ENCODE peak calls at places on chromosomes 4 and X, in eight cellular contexts. I, A, B, D, J, R, Z and W are unnamed samples.

GRCh38 chr4:13733817-13734216 is 106.3 kb upstream of the BOD1L1 start:
- DNase-seq in I (no peak), A (no peak), B (no peak), D (no peak), J (no peak), R (no peak), Z (no peak), W (peak)

GRCh38 chrX:40260123-40260751 is 162.5 kb upstream of the BCOR start:
- DNase-seq in I (no peak), A (no peak), B (no peak), D (no peak), J (no peak), R (no peak), Z (no peak), W (no peak)

GRCh38 chrX:123873956-123874355 is 14.1 kb downstream of the XIAP start:
- DNase-seq in I (no peak), A (no peak), B (no peak), D (no peak), J (no peak), R (no peak), Z (no peak), W (no peak)

GRCh38 chr4:2646386-2647149 is 109.6 kb downstream of the TNIP2 start:
- DNase-seq in I (no peak), A (no peak), B (no peak), D (no peak), J (no peak), R (no peak), Z (no peak), W (no peak)

GRCh38 chr4:106478152-106478551 is 109.6 kb upstream of the GIMD1 start:
- DNase-seq in I (no peak), A (no peak), B (no peak), D (no peak), J (no peak), R (no peak), Z (no peak), W (no peak)

GRCh38 chr4:24070117-24070516 is 180.3 kb upstream of the PPARGC1A start:
- DNase-seq in I (no peak), A (peak), B (no peak), D (no peak), J (peak), R (no peak), Z (no peak), W (peak)

GRCh38 chr4:170414961-170415360 is 325.2 kb upstream of the AADAT start:
- DNase-seq in I (no peak), A (no peak), B (no peak), D (no peak), J (no peak), R (no peak), Z (no peak), W (no peak)

GRCh38 chr4:151315212-151315886 is 10.1 kb downstream of the SH3D19 start:
- DNase-seq in I (no peak), A (no peak), B (no peak), D (no peak), J (no peak), R (no peak), Z (peak), W (no peak)

GRCh38 chrX:129496625-129497024 is 26.7 kb downstream of the SMARCA1 start:
- DNase-seq in I (no peak), A (no peak), B (no peak), D (no peak), J (no peak), R (no peak), Z (no peak), W (no peak)

GRCh38 chrX:101117701-101118100 is 19.7 kb downstream of the CENPI start:
- DNase-seq in I (no peak), A (no peak), B (no peak), D (no peak), J (no peak), R (no peak), Z (no peak), W (no peak)

GRCh38 chr4:35975617-35976355 is 268.5 kb downstream of the ARAP2 start:
- DNase-seq in I (no peak), A (no peak), B (no peak), D (no peak), J (no peak), R (no peak), Z (no peak), W (no peak)

GRCh38 chr4:182752158-182752910 is 164.9 kb downstream of the DCTD start:
- DNase-seq in I (no peak), A (peak), B (no peak), D (peak), J (no peak), R (no peak), Z (no peak), W (no peak)

GRCh38 chr4:118989098-118990080 is 100.7 kb downstream of the SYNPO2 start:
- DNase-seq in I (no peak), A (peak), B (no peak), D (no peak), J (peak), R (peak), Z (no peak), W (peak)

GRCh38 chr4:107036602-107037151 is 564 bp upstream of the DKK2 start:
- DNase-seq in I (no peak), A (no peak), B (no peak), D (peak), J (no peak), R (no peak), Z (no peak), W (no peak)

GRCh38 chr4:1502501-1502886 is 96.3 kb upstream of the NKX1-1 start:
- DNase-seq in I (no peak), A (no peak), B (no peak), D (no peak), J (no peak), R (no peak), Z (no peak), W (no peak)

GRCh38 chrX:78513996-78514745 is 145.0 kb downstream of the RTL3 start:
- DNase-seq in I (no peak), A (no peak), B (no peak), D (peak), J (no peak), R (no peak), Z (no peak), W (no peak)

GRCh38 chr4:76745264-76745663 is 152.7 kb downstream of the SOWAHB start:
- DNase-seq in I (no peak), A (no peak), B (no peak), D (no peak), J (no peak), R (no peak), Z (no peak), W (no peak)

GRCh38 chr4:168634276-168634802 is 137.5 kb downstream of the PALLD start:
- DNase-seq in I (no peak), A (peak), B (no peak), D (peak), J (no peak), R (no peak), Z (no peak), W (no peak)

GRCh38 chr4:38151870-38152269 is 191.7 kb downstream of the PTTG2 start:
- DNase-seq in I (no peak), A (peak), B (no peak), D (no peak), J (no peak), R (no peak), Z (no peak), W (no peak)

GRCh38 chrX:137234651-137235402 is 201.0 kb upstream of the GPR101 start:
- DNase-seq in I (no peak), A (no peak), B (no peak), D (no peak), J (no peak), R (no peak), Z (no peak), W (no peak)
- H3K27ac ChIP-seq in I (no peak), A (no peak), B (no peak), D (no peak), J (no peak), R (no peak), Z (no peak), W (no peak)

GRCh38 chr4:186104114-186104894 is at the start of gene FAM149A:
- DNase-seq in I (no peak), A (no peak), B (no peak), D (peak), J (no peak), R (peak), Z (peak), W (no peak)

GRCh38 chr4:186108391-186108790 is 3.9 kb downstream of the FAM149A start:
- DNase-seq in I (no peak), A (no peak), B (no peak), D (peak), J (no peak), R (no peak), Z (no peak), W (no peak)

GRCh38 chr4:186102931-186103330 is 1.6 kb upstream of the FAM149A start:
- DNase-seq in I (no peak), A (no peak), B (no peak), D (no peak), J (no peak), R (no peak), Z (no peak), W (no peak)

GRCh38 chr4:186104895-186105720 is 604 bp downstream of the FAM149A start:
- DNase-seq in I (no peak), A (no peak), B (no peak), D (peak), J (no peak), R (no peak), Z (no peak), W (no peak)

DNA sequence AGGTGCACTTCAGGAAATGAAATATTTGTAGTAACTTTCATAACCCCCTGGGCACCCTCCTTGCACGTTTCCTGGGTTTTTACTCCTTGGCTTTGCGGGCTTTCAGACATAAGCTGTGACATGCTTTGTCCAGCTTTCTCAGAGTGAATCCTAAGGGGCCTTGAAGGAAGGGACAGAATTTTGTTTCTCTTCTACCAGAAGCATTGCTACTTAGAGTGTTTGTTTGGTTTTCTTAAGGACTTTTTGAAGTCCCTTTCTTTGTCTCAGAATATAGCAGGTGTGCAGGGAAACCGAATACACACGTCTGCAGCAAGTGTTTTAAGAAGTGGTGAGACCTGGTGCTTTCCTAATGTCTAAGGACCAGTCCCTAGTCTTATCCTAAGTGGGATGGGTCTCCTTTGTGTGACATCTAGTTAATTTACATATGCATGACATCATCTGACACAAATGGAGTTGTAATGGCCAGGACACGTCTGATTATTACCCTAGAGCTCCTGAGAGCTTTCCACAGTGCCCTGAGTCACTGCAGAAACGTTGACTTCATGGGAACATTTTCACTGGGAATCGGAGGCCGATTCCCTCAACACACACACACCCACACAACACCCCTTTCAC is 1.3 kb downstream of the FAM149A start:
- DNase-seq in I (no peak), A (no peak), B (no peak), D (peak), J (no peak), R (no peak), Z (no peak), W (peak)
- H3K27ac ChIP-seq in I (peak), A (no peak), B (no peak), D (no peak), J (no peak), R (no peak), Z (no peak), W (no peak)

DNA sequence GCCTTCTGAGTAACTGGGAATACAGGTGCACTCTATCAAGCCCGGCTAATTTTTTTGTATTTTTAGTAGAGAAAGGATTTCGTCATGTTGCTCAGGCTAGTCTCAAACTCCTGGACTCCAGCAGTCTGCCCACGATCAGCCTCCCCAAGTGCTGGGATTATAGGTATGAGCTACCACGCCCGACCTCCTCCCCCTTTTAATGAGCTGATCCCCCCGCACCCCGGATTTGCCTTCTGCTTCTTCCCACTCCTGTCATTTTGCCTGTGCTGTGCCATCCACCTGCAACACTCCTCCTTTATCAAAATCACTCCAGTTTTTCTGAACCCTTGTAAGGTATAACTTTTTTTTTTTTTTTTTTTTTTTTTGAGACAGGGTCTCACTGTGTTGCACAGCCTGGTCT is 33.4 kb downstream of the SPINK2 start:
- DNase-seq in I (no peak), A (no peak), B (no peak), D (no peak), J (no peak), R (no peak), Z (no peak), W (no peak)
- H3K27ac ChIP-seq in I (no peak), A (no peak), B (no peak), D (no peak), J (no peak), R (no peak), Z (no peak), W (no peak)

GRCh38 chrX:16838202-16839066 is 31.7 kb downstream of the RBBP7 start:
- DNase-seq in I (no peak), A (peak), B (peak), D (peak), J (no peak), R (no peak), Z (no peak), W (no peak)

GRCh38 chrX:16839224-16839851 is 30.8 kb downstream of the RBBP7 start:
- DNase-seq in I (no peak), A (no peak), B (no peak), D (peak), J (no peak), R (no peak), Z (no peak), W (no peak)

GRCh38 chrX:16842684-16843083 is 27.5 kb downstream of the RBBP7 start:
- DNase-seq in I (no peak), A (no peak), B (no peak), D (no peak), J (no peak), R (no peak), Z (no peak), W (no peak)

GRCh38 chrX:16843208-16843909 is 26.8 kb downstream of the RBBP7 start:
- DNase-seq in I (no peak), A (no peak), B (no peak), D (no peak), J (no peak), R (no peak), Z (no peak), W (no peak)

DNA sequence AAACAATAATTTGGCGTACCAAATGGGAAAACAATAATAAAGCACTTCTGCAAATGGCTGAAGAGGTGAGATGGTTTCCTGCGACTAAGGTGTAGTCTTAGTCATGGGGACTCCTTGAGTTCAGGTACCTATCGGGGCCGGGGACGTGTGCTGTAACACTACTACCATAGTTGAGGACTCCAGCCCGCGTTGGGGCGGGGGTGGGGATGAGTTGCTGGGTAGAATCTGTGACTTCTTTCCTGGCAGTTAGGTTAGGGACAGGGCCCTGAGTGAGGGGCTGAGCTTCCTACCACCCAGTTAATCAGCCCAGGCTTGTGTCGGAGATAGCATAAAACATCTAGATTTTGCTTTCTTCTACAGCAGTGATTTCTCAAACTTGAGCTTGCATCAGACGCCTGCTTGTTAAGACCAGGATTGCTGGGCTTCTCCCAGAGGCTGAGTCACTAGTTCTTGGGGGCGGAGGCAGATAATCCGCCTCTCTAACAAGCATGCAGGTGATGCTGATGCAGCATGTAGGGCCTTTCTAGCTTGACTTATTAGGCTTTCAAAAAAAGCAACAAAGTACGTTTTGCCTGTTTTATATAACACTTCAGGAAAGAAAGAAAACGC is 30.2 kb downstream of the RBBP7 start:
- DNase-seq in I (no peak), A (peak), B (no peak), D (peak), J (no peak), R (no peak), Z (no peak), W (no peak)
- H3K27ac ChIP-seq in I (no peak), A (peak), B (peak), D (no peak), J (peak), R (peak), Z (no peak), W (peak)

GRCh38 chr4:80073362-80074008 is 456 bp upstream of the ANTXR2 start:
- DNase-seq in I (no peak), A (no peak), B (no peak), D (no peak), J (no peak), R (no peak), Z (no peak), W (no peak)
- H3K27ac ChIP-seq in I (peak), A (peak), B (peak), D (peak), J (peak), R (peak), Z (no peak), W (peak)

GRCh38 chr4:14868426-14868825 is 133.9 kb upstream of the CPEB2 start:
- DNase-seq in I (no peak), A (no peak), B (no peak), D (no peak), J (no peak), R (no peak), Z (no peak), W (no peak)
- H3K27ac ChIP-seq in I (no peak), A (no peak), B (no peak), D (no peak), J (no peak), R (no peak), Z (no peak), W (no peak)